ENCODE peak calls at places on chromosomes 5 and 9, in six cellular contexts. U is mammary epithelial cell, Y is HAP-1, K is spleen, M is mucosa of descending colon, S is lower lobe of right lung. L is an unnamed sample.

GRCh38 chr5:160726721-160727120 is 125.3 kb downstream of the ATP10B start:
- DNase-seq in M (no peak), U (no peak), Y (no peak), S (no peak), K (no peak), L (no peak)

GRCh38 chr5:172943283-172943841 is 15.9 kb upstream of the RPL26L1 start:
- DNase-seq in K (peak; percentile 66), S (no peak), M (no peak), Y (peak; percentile 21), U (no peak), L (no peak)

GRCh38 chr9:33329117-33329563 is 38.8 kb downstream of the NFX1 start:
- DNase-seq in K (no peak), M (peak; percentile 83), S (no peak), Y (no peak), U (peak; percentile 98), L (peak; percentile 91)

GRCh38 chr5:4572713-4573112 is 567.4 kb upstream of the ADAMTS16 start:
- DNase-seq in K (no peak), S (no peak), U (no peak), Y (no peak), M (no peak), L (no peak)

GRCh38 chr5:174503461-174504265 is 220.7 kb upstream of the MSX2 start:
- DNase-seq in U (peak; percentile 84), Y (no peak), K (no peak), M (peak; percentile 40), S (no peak), L (peak; percentile 78)

GRCh38 chr5:138466900-138467710 is 1.8 kb downstream of the EGR1 start:
- DNase-seq in S (peak; percentile 51), Y (no peak), U (peak; percentile 30), K (peak; percentile 82), M (no peak), L (peak; percentile 77)

GRCh38 chr5:10702040-10702629 is 58.9 kb downstream of the DAP start:
- DNase-seq in M (no peak), Y (no peak), U (peak; percentile 57), S (no peak), K (no peak), L (peak; percentile 77)

GRCh38 chr5:9766581-9766980 is 136.4 kb upstream of the TAS2R1 start:
- DNase-seq in S (no peak), Y (no peak), U (peak; percentile 38), K (no peak), M (no peak), L (no peak)

GRCh38 chr5:106423109-106423897 is 1247.4 kb downstream of the EFNA5 start:
- DNase-seq in K (peak; percentile 49), S (no peak), U (no peak), M (no peak), Y (no peak), L (peak; percentile 34)

GRCh38 chr9:136609838-136610311 is 52.8 kb upstream of the EGFL7 start:
- DNase-seq in U (no peak), K (no peak), M (no peak), Y (no peak), S (no peak), L (no peak)

GRCh38 chr5:28779161-28779754 is 1740.9 kb upstream of the CDH9 start:
- DNase-seq in Y (no peak), U (peak; percentile 1), M (no peak), K (no peak), S (no peak), L (no peak)

GRCh38 chr9:103789686-103790085 is 304.4 kb upstream of the SMC2 start:
- DNase-seq in U (peak; percentile 33), M (no peak), Y (peak; percentile 39), K (no peak), S (no peak), L (no peak)

GRCh38 chr5:65722575-65723424 is 795 bp downstream of the NLN start:
- DNase-seq in Y (peak; percentile 72), M (peak; percentile 25), S (no peak), K (no peak), U (peak; percentile 53), L (no peak)

GRCh38 chr5:180018661-180019060 is 52.9 kb downstream of the RNF130 start:
- DNase-seq in Y (no peak), K (no peak), M (no peak), S (no peak), U (no peak), L (no peak)

GRCh38 chr9:95363051-95363841 is 45.7 kb upstream of the FANCC start:
- DNase-seq in K (no peak), Y (no peak), M (no peak), U (no peak), S (no peak), L (no peak)

GRCh38 chr9:18834740-18835361 is 198.2 kb downstream of the SAXO1 start:
- DNase-seq in M (no peak), S (no peak), K (no peak), Y (no peak), U (no peak), L (no peak)

GRCh38 chr5:138000102-138000723 is 32.7 kb downstream of the FAM13B start:
- DNase-seq in K (no peak), U (peak; percentile 52), S (no peak), M (no peak), Y (no peak), L (no peak)

GRCh38 chr5:55407059-55407684 is 99.4 kb downstream of the MTREX start:
- DNase-seq in U (peak; percentile 23), S (no peak), M (peak; percentile 50), K (no peak), Y (peak; percentile 43), L (no peak)

GRCh38 chr5:137488974-137489373 is 10.2 kb downstream of the SPOCK1 start:
- DNase-seq in S (no peak), Y (no peak), K (no peak), U (no peak), M (no peak), L (no peak)

GRCh38 chr9:37027582-37028424 is 6.3 kb downstream of the PAX5 start:
- DNase-seq in S (peak; percentile 85), K (peak; percentile 95), Y (peak; percentile 95), U (peak; percentile 93), M (peak; percentile 93), L (peak; percentile 91)

GRCh38 chr9:37028425-37029031 is 5.5 kb downstream of the PAX5 start:
- DNase-seq in Y (no peak), S (no peak), M (no peak), U (no peak), K (peak; percentile 76), L (no peak)

GRCh38 chr9:37026085-37026935 is 7.8 kb downstream of the PAX5 start:
- DNase-seq in M (no peak), Y (no peak), U (no peak), S (no peak), K (peak; percentile 78), L (no peak)

GRCh38 chr9:37025381-37026084 is 8.5 kb downstream of the PAX5 start:
- DNase-seq in M (no peak), U (no peak), K (no peak), Y (no peak), S (no peak), L (no peak)

GRCh38 chr9:37026936-37027581 is 7.0 kb downstream of the PAX5 start:
- DNase-seq in M (no peak), K (peak; percentile 86), S (no peak), Y (no peak), U (no peak), L (no peak)
- H3K4me3 ChIP-seq in M (no peak overlapping the region), K (peak overlapping the region; percentile 43), S (peak overlapping the region; percentile 50), Y (peak overlapping the region; percentile 14), U (peak overlapping the region; percentile 14), L (no peak overlapping the region)

DNA sequence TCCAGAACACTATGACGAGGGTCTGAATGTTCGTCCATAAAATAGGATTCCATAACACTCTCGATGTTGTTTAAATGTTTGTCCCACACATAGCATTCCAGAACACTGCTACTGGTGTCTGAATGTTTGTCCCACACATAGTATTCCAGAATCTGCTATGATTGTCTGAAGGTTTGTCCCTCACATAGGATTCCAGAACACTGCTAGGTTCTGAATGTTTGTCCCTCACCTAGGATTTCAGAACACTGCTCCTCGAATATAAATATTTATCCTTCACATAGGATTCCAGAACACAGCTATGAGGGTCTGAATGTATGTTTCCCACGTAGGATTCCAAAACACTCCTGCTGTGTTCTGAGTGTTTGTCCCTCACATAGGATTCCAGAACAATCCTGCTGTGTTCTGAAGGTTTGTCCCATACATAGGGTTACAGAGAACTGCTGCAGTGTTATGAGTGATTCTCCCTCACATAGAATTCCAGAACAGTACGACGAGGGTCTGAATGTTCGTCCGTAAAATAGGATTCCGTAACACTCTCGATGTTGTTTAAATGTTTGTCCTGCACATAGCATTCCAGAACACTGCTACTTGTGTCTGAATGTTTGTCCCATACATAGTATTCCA is 215.3 kb downstream of the FOXD4L6 start:
- DNase-seq in K (no peak), Y (no peak), S (no peak), U (no peak), M (no peak), L (no peak)
- H3K9me3 ChIP-seq in K (peaks cover 96% of the 10 kb centered on the region), Y (no peaks in the 10 kb centered on the region), S (peaks cover 95% of the 10 kb centered on the region), U (peaks cover 5% of the 10 kb centered on the region), M (peaks cover 95% of the 10 kb centered on the region), L (peaks cover 7% of the 10 kb centered on the region)

GRCh38 chr5:151225475-151225874 is 1.6 kb upstream of the CCDC69 start:
- DNase-seq in U (no peak), S (no peak), M (no peak), Y (no peak), K (no peak), L (no peak)

GRCh38 chr5:151223447-151224264 is at the start of gene CCDC69:
- DNase-seq in K (peak; percentile 93), S (peak; percentile 89), M (peak; percentile 82), U (peak; percentile 58), Y (peak; percentile 64), L (no peak)

GRCh38 chr5:151222769-151223446 is 984 bp downstream of the CCDC69 start:
- DNase-seq in Y (no peak), U (no peak), K (peak; percentile 92), S (peak; percentile 74), M (peak; percentile 56), L (no peak)

GRCh38 chr5:151225071-151225470 is 1.2 kb upstream of the CCDC69 start:
- DNase-seq in U (no peak), S (no peak), M (no peak), K (no peak), Y (no peak), L (no peak)

DNA sequence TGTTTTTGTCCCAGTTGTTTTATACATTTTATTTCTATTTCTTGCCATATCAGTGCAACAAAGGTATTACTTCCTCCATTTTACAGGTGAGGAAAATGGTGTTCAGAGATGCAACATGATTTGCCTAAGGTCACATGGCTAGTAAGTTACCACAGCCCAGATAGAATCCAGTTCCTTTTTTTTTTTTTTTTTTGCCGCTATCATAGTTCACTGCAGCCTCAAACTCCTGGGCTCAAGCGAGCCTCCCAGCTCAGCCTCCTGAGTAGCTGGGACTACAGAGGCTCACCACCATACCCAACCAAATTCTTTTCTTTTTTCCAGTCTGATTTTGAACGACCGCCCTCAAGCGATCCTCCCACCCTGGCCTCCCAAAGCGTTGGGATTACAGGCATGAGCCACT is 480 bp upstream of the CCDC69 start:
- DNase-seq in U (no peak), K (no peak), S (no peak), Y (no peak), M (no peak), L (no peak)
- H3K4me3 ChIP-seq in U (no peak overlapping the region), K (peak overlapping the region; percentile 66), S (peak overlapping the region; percentile 86), Y (peak overlapping the region; percentile 67), M (no peak overlapping the region), L (peak overlapping the region; percentile 71)

GRCh38 chr9:93988056-93988455 is 32.9 kb upstream of the BARX1 start:
- DNase-seq in U (no peak), K (no peak), M (no peak), S (no peak), Y (no peak), L (no peak)
- H3K9me3 ChIP-seq in U (no peaks in the 10 kb centered on the region), K (peaks cover 67% of the 10 kb centered on the region), M (peaks cover 10% of the 10 kb centered on the region), S (peaks cover 18% of the 10 kb centered on the region), Y (peaks cover 6% of the 10 kb centered on the region), L (no peaks in the 10 kb centered on the region)

L was measured in RWPE2.